ENCODE peak calls at places on chromosomes 6 and 20, in six cellular contexts. A is HCT116, J is mesenchymal stem cell, X is colonic mucosa, L is fibroblast of lung, N is H1. U is an unnamed sample. For H3K4me1, the result is how much of the 10 kb centered on the place peaks cover.

GRCh38 chr20:60906555-60906954 is 345.5 kb upstream of the CDH4 start:
- DNase-seq in L (no peak), J (no peak), A (no peak), N (no peak), X (no peak), U (no peak)

GRCh38 chr20:1900321-1900791 is 5.1 kb downstream of the SIRPA start:
- DNase-seq in N (peak), A (peak), X (peak), J (peak), L (peak), U (no peak)

GRCh38 chr20:46010491-46011405 is 2.0 kb downstream of the MMP9 start:
- DNase-seq in J (no peak), L (no peak), N (no peak), A (no peak), X (no peak), U (no peak)

GRCh38 chr20:61807426-61808160 is 258.1 kb downstream of the TAF4 start:
- DNase-seq in X (no peak), N (no peak), A (no peak), J (no peak), L (no peak), U (no peak)

GRCh38 chr6:90285611-90286381 is 10.8 kb downstream of the BACH2 start:
- DNase-seq in N (no peak), X (peak), A (peak), L (peak), J (peak), U (no peak)

GRCh38 chr20:47957135-47957534 is 171.9 kb upstream of the SULF2 start:
- DNase-seq in J (no peak), L (no peak), N (no peak), X (no peak), A (no peak), U (no peak)

GRCh38 chr6:85670573-85670972 is 27.9 kb upstream of the SYNCRIP start:
- DNase-seq in N (no peak), X (no peak), A (no peak), J (peak), L (peak), U (peak)

GRCh38 chr20:62671765-62672164 is 29.5 kb downstream of the SLCO4A1 start:
- DNase-seq in J (no peak), X (no peak), L (no peak), N (no peak), A (no peak), U (no peak)

GRCh38 chr20:38700146-38700545 is 24.1 kb upstream of the SLC32A1 start:
- DNase-seq in A (no peak), N (no peak), L (no peak), J (no peak), X (no peak), U (no peak)

GRCh38 chr20:47334022-47334551 is 22.4 kb downstream of the ZMYND8 start:
- DNase-seq in L (peak), N (no peak), A (no peak), X (no peak), J (peak), U (peak)

GRCh38 chr20:51811040-51811351 is 8.7 kb upstream of the SALL4 start:
- DNase-seq in N (no peak), J (peak), A (no peak), L (peak), X (no peak), U (no peak)

GRCh38 chr20:31837896-31838397 is 7.5 kb downstream of the FOXS1 start:
- DNase-seq in J (peak), A (no peak), N (no peak), L (peak), X (no peak), U (no peak)

GRCh38 chr20:62549499-62550086 is 73.8 kb upstream of the GATA5 start:
- DNase-seq in L (no peak), A (no peak), X (no peak), J (no peak), N (no peak), U (no peak)

GRCh38 chr6:37580164-37580955 is 80.7 kb upstream of the CCDC167 start:
- DNase-seq in L (no peak), N (no peak), X (no peak), J (no peak), A (peak), U (no peak)

GRCh38 chr6:11241793-11242201 is 9.3 kb upstream of the NEDD9 start:
- DNase-seq in L (peak), J (no peak), A (no peak), X (no peak), N (peak), U (no peak)

GRCh38 chr6:127893541-127893940 is 7.3 kb downstream of the THEMIS start:
- DNase-seq in A (no peak), J (no peak), X (no peak), N (no peak), L (no peak), U (no peak)

GRCh38 chr6:33597551-33598322 is 17.7 kb upstream of the BAK1 start:
- DNase-seq in A (no peak), L (peak), J (no peak), X (no peak), N (no peak), U (no peak)

GRCh38 chr6:158024566-158025297 is 43.1 kb downstream of the SYNJ2 start:
- DNase-seq in A (no peak), N (no peak), X (no peak), J (peak), L (peak), U (no peak)

GRCh38 chr20:5041433-5041832 is 40.1 kb upstream of the SLC23A2 start:
- DNase-seq in J (peak), L (peak), A (no peak), N (no peak), X (no peak), U (no peak)

GRCh38 chr20:25744261-25744660 is 47.6 kb upstream of the ZNF337 start:
- DNase-seq in N (no peak), X (no peak), J (no peak), A (no peak), L (no peak), U (no peak)

GRCh38 chr20:58202039-58202438 is 26.4 kb downstream of the ANKRD60 start:
- DNase-seq in N (no peak), A (no peak), J (no peak), X (no peak), L (no peak), U (no peak)

GRCh38 chr20:13034115-13034514 is 25.3 kb downstream of the SPTLC3 start:
- DNase-seq in J (no peak), X (no peak), A (no peak), L (no peak), N (no peak), U (no peak)

GRCh38 chr20:23331951-23332350 is 18.6 kb upstream of the NXT1 start:
- DNase-seq in X (no peak), L (no peak), A (no peak), N (no peak), J (no peak), U (no peak)

GRCh38 chr6:5665667-5666066 is 341.1 kb downstream of the NRN1 start:
- DNase-seq in X (no peak), J (no peak), N (no peak), A (no peak), L (no peak), U (no peak)

GRCh38 chr20:46634528-46634927 is 16.7 kb downstream of the SLC13A3 start:
- DNase-seq in L (no peak), X (no peak), N (no peak), J (no peak), A (no peak), U (no peak)

GRCh38 chr6:73566954-73567591 is 46.2 kb upstream of the EEF1A1 start:
- DNase-seq in A (peak), X (peak), L (peak), N (no peak), J (peak), U (no peak)

GRCh38 chr6:32799168-32799567 is 17.6 kb downstream of the HLA-DOB start:
- DNase-seq in L (no peak), N (no peak), A (no peak), J (no peak), X (no peak), U (no peak)

GRCh38 chr6:84062519-84063154 is 29.1 kb downstream of the MRAP2 start:
- DNase-seq in J (no peak), A (no peak), L (no peak), X (no peak), N (no peak), U (no peak)

GRCh38 chr20:4341804-4342560 is 326.6 kb upstream of the RNF24 start:
- DNase-seq in L (peak), X (no peak), N (no peak), J (peak), A (no peak), U (no peak)

GRCh38 chr6:55941713-55942112 is 66.3 kb upstream of the BMP5 start:
- DNase-seq in J (no peak), L (peak), X (no peak), A (no peak), N (no peak), U (no peak)

GRCh38 chr20:53463101-53463972 is 130.3 kb downstream of the ZNF217 start:
- DNase-seq in X (no peak), J (no peak), A (no peak), N (no peak), L (no peak), U (no peak)

GRCh38 chr6:45272626-45273025 is 55.5 kb upstream of the RUNX2 start:
- DNase-seq in A (no peak), J (no peak), X (no peak), N (no peak), L (no peak), U (no peak)

GRCh38 chr20:25725639-25726038 is 29.0 kb upstream of the ZNF337 start:
- DNase-seq in L (no peak), X (no peak), J (no peak), N (no peak), A (no peak), U (no peak)

GRCh38 chr6:43035495-43036194 is 14.2 kb downstream of the RRP36 start:
- DNase-seq in X (no peak), J (no peak), N (no peak), A (no peak), L (no peak), U (no peak)

GRCh38 chr6:93293399-93294271 is 125.7 kb downstream of the EPHA7 start:
- DNase-seq in J (no peak), N (no peak), A (no peak), L (no peak), X (no peak), U (no peak)

GRCh38 chr6:42929928-42930360 is 664 bp downstream of the CNPY3 start:
- DNase-seq in X (no peak), L (peak), J (peak), N (no peak), A (no peak), U (no peak)

DNA sequence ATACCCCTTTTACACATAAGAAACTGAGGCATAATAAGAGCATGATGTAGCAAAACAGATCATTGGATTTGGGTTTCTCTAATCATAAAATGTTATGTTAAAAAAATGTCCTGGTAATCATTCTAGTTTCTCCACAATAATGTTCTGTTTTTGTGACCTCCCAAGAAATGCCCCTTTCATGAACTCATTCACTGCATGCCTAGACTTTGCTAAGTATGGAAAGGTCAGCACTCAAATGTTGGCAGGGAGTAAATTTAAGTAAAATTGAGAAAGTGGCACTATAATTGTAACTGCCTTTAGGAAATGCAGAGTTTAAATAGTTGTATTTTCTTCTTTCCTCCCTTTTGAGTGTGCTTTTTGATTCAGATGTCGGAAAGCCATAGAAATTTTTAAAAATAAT is 48.5 kb upstream of the ID4 start:
- DNase-seq in N (no peak), J (no peak), L (no peak), A (no peak), X (no peak), U (no peak)
- H3K9ac ChIP-seq in N (no peak), J (no peak), L (no peak), A (no peak), X (no peak), U (no peak)

DNA sequence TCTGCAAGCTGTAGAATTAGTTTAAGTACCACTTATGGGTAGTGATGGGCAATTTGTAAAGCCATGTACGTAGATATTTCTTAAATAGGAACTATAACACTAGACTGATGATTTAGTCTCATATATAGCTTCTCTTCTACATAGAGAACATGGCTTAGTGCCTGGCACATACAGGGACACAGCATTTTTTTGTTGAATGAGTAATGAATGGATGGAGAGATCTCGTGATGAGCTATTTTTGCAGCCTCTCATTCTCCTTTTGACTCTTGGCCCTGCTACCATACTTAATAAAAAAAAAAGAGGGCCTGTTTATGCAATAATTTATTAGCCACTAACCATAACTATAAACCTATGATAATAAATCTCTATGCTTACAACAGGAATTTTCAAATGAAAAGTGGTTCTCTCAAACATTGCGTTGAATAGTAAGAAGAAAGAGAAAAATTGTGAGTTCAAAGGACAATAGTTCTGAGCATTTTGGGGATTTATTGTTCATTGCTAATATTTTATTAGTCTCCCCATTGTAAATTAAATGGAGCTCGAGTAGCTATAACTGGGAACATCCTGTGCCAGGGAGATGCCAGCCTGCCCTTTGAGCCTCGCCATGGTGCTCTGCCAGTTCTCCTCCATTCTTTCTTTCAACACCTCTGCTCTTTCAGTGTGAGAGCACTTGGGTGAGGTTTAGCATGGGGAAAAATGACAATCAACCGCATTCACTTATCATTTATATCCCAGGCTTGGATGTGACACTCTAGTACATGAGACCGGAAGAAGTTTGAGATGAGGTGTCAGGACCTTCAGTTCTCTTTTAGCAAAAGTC is 14.7 kb upstream of the RCAN2 start:
- DNase-seq in N (no peak), X (no peak), A (no peak), J (no peak), L (no peak), U (no peak)
- H3K27ac ChIP-seq in N (no peak), X (no peak), A (no peak), J (no peak), L (no peak), U (no peak)

GRCh38 chr20:37310951-37311350 is 21.5 kb downstream of the MANBAL start:
- DNase-seq in N (no peak), J (no peak), L (no peak), X (no peak), A (no peak), U (no peak)

GRCh38 chr20:37309290-37309689 is 19.8 kb downstream of the MANBAL start:
- DNase-seq in A (no peak), J (no peak), X (no peak), L (no peak), N (no peak), U (no peak)

GRCh38 chr20:37305839-37306238 is 16.4 kb downstream of the MANBAL start:
- DNase-seq in N (no peak), L (no peak), A (no peak), X (no peak), J (no peak), U (no peak)

GRCh38 chr20:37309941-37310590 is 20.6 kb downstream of the MANBAL start:
- DNase-seq in A (no peak), X (no peak), N (no peak), J (peak), L (no peak), U (no peak)

GRCh38 chr20:37308098-37309050 is 18.9 kb downstream of the MANBAL start:
- DNase-seq in X (no peak), N (no peak), J (no peak), A (no peak), L (no peak), U (no peak)
- H3K4me1 ChIP-seq in X (under half), N (under half), J (under half), A (under half), L (under half), U (under half)

GRCh38 chr6:151482290-151482689 is 11.5 kb upstream of the CCDC170 start:
- DNase-seq in A (no peak), J (no peak), N (no peak), X (no peak), L (peak), U (no peak)
- H3K9ac ChIP-seq in A (no peak), J (peak), N (no peak), X (no peak), L (peak), U (no peak)

DNA sequence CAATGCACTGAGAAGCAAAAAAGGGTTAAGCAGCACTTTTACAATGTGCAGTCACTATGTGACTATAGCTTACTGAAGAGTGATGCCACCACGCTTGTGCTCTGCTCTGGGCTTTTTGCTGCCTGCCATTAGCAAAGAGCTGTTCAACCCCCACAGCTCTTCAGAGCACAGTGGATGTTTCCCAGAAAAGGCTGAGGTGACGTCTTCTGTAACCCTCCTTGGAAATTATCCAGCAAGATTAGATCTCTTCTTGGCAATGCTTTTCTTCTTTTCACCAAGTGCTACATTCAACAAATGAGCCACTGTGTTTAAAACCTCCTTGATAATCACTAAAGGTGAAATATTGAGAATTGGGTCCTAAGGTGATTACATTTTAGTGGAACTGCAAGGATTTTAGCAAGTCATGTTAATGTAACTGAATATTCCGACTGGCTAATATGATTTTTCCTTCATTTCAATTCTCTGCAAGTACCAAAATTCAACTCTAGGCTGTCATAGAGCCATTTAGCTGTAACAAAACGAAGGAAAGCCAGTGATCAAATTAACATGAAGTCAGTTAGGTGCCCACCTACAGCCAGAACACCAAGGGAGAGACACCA is 34.9 kb downstream of the ELOVL5 start:
- DNase-seq in X (no peak), J (peak), N (no peak), L (peak), A (no peak), U (no peak)
- H3K27ac ChIP-seq in X (no peak), J (no peak), N (no peak), L (no peak), A (no peak), U (no peak)

DNA sequence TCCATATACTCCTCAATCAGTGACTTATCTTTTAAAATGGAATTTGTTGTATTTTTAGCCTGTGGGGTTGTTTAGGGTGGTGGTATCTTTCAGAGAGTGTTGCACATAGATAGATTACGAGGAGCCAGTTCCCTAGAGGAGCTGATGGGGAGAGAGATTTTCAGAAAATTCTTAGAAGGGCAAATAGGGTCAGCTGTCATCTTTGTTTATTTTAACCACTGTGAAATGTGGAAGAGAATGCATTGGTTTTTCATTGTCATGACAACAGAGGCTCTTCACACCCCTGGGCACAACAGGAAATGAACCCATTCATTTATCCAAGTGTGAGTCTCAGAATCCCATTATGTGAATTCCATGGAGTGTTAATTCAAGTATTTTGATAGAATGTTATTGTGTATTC is 188.4 kb downstream of the JARID2 start:
- DNase-seq in X (no peak), L (no peak), A (no peak), J (peak), N (no peak), U (no peak)
- H3K4me1 ChIP-seq in X (under half), L (under half), A (under half), J (under half), N (under half), U (under half)

GRCh38 chr6:26613717-26614683 is 17.2 kb downstream of the ABT1 start:
- DNase-seq in N (no peak), L (no peak), J (no peak), A (no peak), X (no peak), U (no peak)
- H3K9ac ChIP-seq in N (peak), L (no peak), J (no peak), A (no peak), X (no peak), U (no peak)

GRCh38 chr20:36544134-36545018 is 3.1 kb downstream of the MYL9 start:
- DNase-seq in A (no peak), L (peak), N (no peak), X (no peak), J (no peak), U (no peak)

GRCh38 chr20:36543187-36544133 is 2.1 kb downstream of the MYL9 start:
- DNase-seq in X (peak), J (peak), N (no peak), L (peak), A (no peak), U (no peak)

GRCh38 chr20:36542019-36542488 is 735 bp downstream of the MYL9 start:
- DNase-seq in X (peak), A (peak), N (no peak), L (peak), J (peak), U (no peak)

GRCh38 chr20:36541227-36542018 is at the start of gene MYL9:
- DNase-seq in A (no peak), J (peak), X (peak), N (no peak), L (peak), U (no peak)

GRCh38 chr20:36542516-36543186 is 1.3 kb downstream of the MYL9 start:
- DNase-seq in L (no peak), A (no peak), J (no peak), X (no peak), N (no peak), U (no peak)
- H3K27ac ChIP-seq in L (peak), A (peak), J (peak), X (peak), N (no peak), U (no peak)

U was measured in keratinocyte.